ENCODE peak calls at places on chromosomes 16 and 17, in ten cellular contexts. S, B, R, I, O, Y, A, V, L and C are unnamed samples.

GRCh38 chr16:2852003-2852730 is 5.8 kb downstream of the PRSS22 start:
- DNase-seq in S (no peak), B (peak; percentile 64), R (no peak), I (no peak), O (no peak), Y (no peak), A (no peak), V (no peak), L (no peak), C (no peak)

GRCh38 chr17:12536472-12536871 is 129.2 kb upstream of the MYOCD start:
- DNase-seq in S (no peak), B (no peak), R (no peak), I (no peak), O (no peak), Y (no peak), A (no peak), V (no peak), L (no peak), C (no peak)

GRCh38 chr17:65365209-65365608 is 196.2 kb downstream of the AXIN2 start:
- DNase-seq in S (no peak), B (no peak), R (no peak), I (no peak), O (no peak), Y (no peak), A (no peak), V (no peak), L (no peak), C (no peak)

GRCh38 chr17:35947156-35947585 is 3.7 kb upstream of the LYZL6 start:
- DNase-seq in S (no peak), B (peak; percentile 53), R (peak; percentile 55), I (no peak), O (peak; percentile 38), Y (no peak), A (peak; percentile 28), V (peak; percentile 32), L (no peak), C (no peak)

GRCh38 chr16:78249056-78249455 is 149.6 kb downstream of the WWOX start:
- DNase-seq in S (no peak), B (peak; percentile 54), R (no peak), I (no peak), O (peak; percentile 76), Y (no peak), A (no peak), V (peak; percentile 11), L (no peak), C (no peak)

GRCh38 chr17:55722742-55723487 is at the start of gene TMEM100:
- DNase-seq in S (no peak), B (no peak), R (no peak), I (peak; percentile 88), O (no peak), Y (peak; percentile 23), A (no peak), V (peak; percentile 69), L (peak; percentile 60), C (peak; percentile 57)

GRCh38 chr17:1234455-1234854 is 35.8 kb upstream of the BHLHA9 start:
- DNase-seq in S (no peak), B (no peak), R (no peak), I (no peak), O (no peak), Y (no peak), A (no peak), V (peak; percentile 40), L (no peak), C (no peak)

GRCh38 chr17:37488009-37488604 is 1.6 kb upstream of the DUSP14 start:
- DNase-seq in S (no peak), B (peak; percentile 62), R (no peak), I (no peak), O (peak; percentile 59), Y (no peak), A (peak; percentile 85), V (peak; percentile 38), L (peak; percentile 92), C (peak; percentile 89)

GRCh38 chr16:11253009-11253994 is 2.7 kb downstream of the SOCS1 start:
- DNase-seq in S (no peak), B (no peak), R (peak; percentile 35), I (no peak), O (no peak), Y (no peak), A (no peak), V (no peak), L (no peak), C (no peak)